ENCODE peak calls at places on chromosome 19, in ten cellular contexts. Z, A, T, E, K, L, F, G, R and Q are unnamed samples.

GRCh38 chr19:49231389-49231788 is 73.8 kb downstream of the TRPM4 start:
- DNase-seq in Z (no peak), A (no peak), T (no peak), E (no peak), K (no peak), L (no peak), F (no peak), G (no peak), R (no peak), Q (no peak)

GRCh38 chr19:45153339-45154063 is 7.3 kb downstream of the NKPD1 start:
- DNase-seq in Z (peak), A (peak), T (peak), E (no peak), K (no peak), L (peak), F (peak), G (no peak), R (no peak), Q (no peak)

GRCh38 chr19:28864577-28865042 is 348.3 kb downstream of the UQCRFS1 start:
- DNase-seq in Z (peak), A (peak), T (no peak), E (no peak), K (no peak), L (no peak), F (peak), G (no peak), R (no peak), Q (no peak)

GRCh38 chr19:48962029-48962848 is 2.9 kb upstream of the FTL start:
- DNase-seq in Z (peak), A (peak), T (peak), E (no peak), K (peak), L (no peak), F (peak), G (no peak), R (no peak), Q (no peak)

GRCh38 chr19:41535029-41535622 is 40.8 kb upstream of the CEACAM21 start:
- DNase-seq in Z (no peak), A (no peak), T (no peak), E (no peak), K (no peak), L (no peak), F (no peak), G (no peak), R (no peak), Q (no peak)

GRCh38 chr19:1122972-1123363 is 19.2 kb downstream of the GPX4 start:
- DNase-seq in Z (peak), A (peak), T (no peak), E (no peak), K (peak), L (no peak), F (peak), G (no peak), R (no peak), Q (no peak)

GRCh38 chr19:7995756-7996155 is 9.7 kb downstream of the ELAVL1 start:
- DNase-seq in Z (no peak), A (no peak), T (no peak), E (no peak), K (no peak), L (no peak), F (no peak), G (no peak), R (no peak), Q (no peak)

GRCh38 chr19:4375620-4376228 is 24.6 kb downstream of the SH3GL1 start:
- DNase-seq in Z (no peak), A (peak), T (no peak), E (peak), K (peak), L (peak), F (peak), G (no peak), R (no peak), Q (no peak)

GRCh38 chr19:52646571-52647222 is 8.5 kb upstream of the ZNF83 start:
- DNase-seq in Z (no peak), A (no peak), T (no peak), E (no peak), K (no peak), L (no peak), F (no peak), G (no peak), R (no peak), Q (no peak)

GRCh38 chr19:16068696-16069259 is 7.5 kb upstream of the TPM4 start:
- DNase-seq in Z (no peak), A (no peak), T (no peak), E (no peak), K (no peak), L (no peak), F (no peak), G (no peak), R (no peak), Q (no peak)

GRCh38 chr19:13997637-13997962 is 8.5 kb downstream of the RFX1 start:
- DNase-seq in Z (no peak), A (no peak), T (no peak), E (no peak), K (no peak), L (no peak), F (no peak), G (no peak), R (no peak), Q (no peak)

GRCh38 chr19:57633832-57634131 is 814 bp downstream of the ZNF211 start:
- DNase-seq in Z (peak), A (peak), T (no peak), E (no peak), K (no peak), L (no peak), F (no peak), G (no peak), R (no peak), Q (no peak)

GRCh38 chr19:51696606-51697005 is 3.5 kb downstream of the SPACA6 start:
- DNase-seq in Z (no peak), A (no peak), T (no peak), E (no peak), K (no peak), L (no peak), F (no peak), G (no peak), R (no peak), Q (no peak)

GRCh38 chr19:39111593-39112199 is 13.9 kb upstream of the PAK4 start:
- DNase-seq in Z (no peak), A (no peak), T (no peak), E (no peak), K (peak), L (no peak), F (no peak), G (no peak), R (no peak), Q (no peak)